ENCODE peak calls at places on chromosome 17, in seven cellular contexts. Y is mucosa of descending colon; C is CD8-positive, alpha-beta T cell; E is A549; L is SK-N-SH; K is neuronal stem cell; A is aorta. I is an unnamed sample.

GRCh38 chr17:61764846-61765245 is 98.5 kb downstream of the BRIP1 start:
- DNase-seq in Y (no peak), C (no peak), E (no peak), L (no peak), K (no peak), A (no peak), I (no peak)

GRCh38 chr17:60354223-60354622 is 37.7 kb downstream of the USP32 start:
- DNase-seq in Y (no peak), C (no peak), E (peak; percentile 27), L (no peak), K (no peak), A (no peak), I (no peak)

GRCh38 chr17:57889892-57890856 is 40.3 kb upstream of the MRPS23 start:
- DNase-seq in Y (no peak), C (no peak), E (peak; percentile 72), L (peak; percentile 66), K (no peak), A (peak; percentile 96), I (peak; percentile 91)

GRCh38 chr17:9124554-9124935 is 103.2 kb downstream of the NTN1 start:
- DNase-seq in Y (no peak), C (no peak), E (no peak), L (no peak), K (no peak), A (no peak), I (no peak)

GRCh38 chr17:65604070-65604469 is 42.6 kb upstream of the AXIN2 start:
- DNase-seq in Y (no peak), C (no peak), E (no peak), L (no peak), K (no peak), A (peak; percentile 20), I (no peak)

GRCh38 chr17:71432378-71433315 is 688.2 kb upstream of the SOX9 start:
- DNase-seq in Y (no peak), C (no peak), E (no peak), L (no peak), K (no peak), A (no peak), I (no peak)

GRCh38 chr17:65698381-65699061 is 137.1 kb upstream of the AXIN2 start:
- DNase-seq in Y (no peak), C (no peak), E (peak; percentile 48), L (no peak), K (peak; percentile 12), A (no peak), I (no peak)

GRCh38 chr17:32496348-32497078 is 9.7 kb downstream of the CDK5R1 start:
- DNase-seq in Y (no peak), C (no peak), E (no peak), L (no peak), K (no peak), A (peak; percentile 86), I (no peak)

GRCh38 chr17:41705271-41705991 is 6.7 kb upstream of the GAST start:
- DNase-seq in Y (no peak), C (no peak), E (no peak), L (no peak), K (peak; percentile 48), A (no peak), I (no peak)

GRCh38 chr17:8441690-8442089 is 6.0 kb downstream of the NDEL1 start:
- DNase-seq in Y (no peak), C (no peak), E (no peak), L (no peak), K (no peak), A (no peak), I (no peak)

GRCh38 chr17:35786941-35787432 is 8.5 kb downstream of the MMP28 start:
- DNase-seq in Y (no peak), C (no peak), E (peak; percentile 37), L (peak; percentile 86), K (no peak), A (no peak), I (no peak)

GRCh38 chr17:41416478-41416877 is 7.9 kb downstream of the KRT37 start:
- DNase-seq in Y (no peak), C (no peak), E (no peak), L (no peak), K (no peak), A (no peak), I (no peak)

GRCh38 chr17:74340470-74341023 is 14.5 kb downstream of the KIF19 start:
- DNase-seq in Y (no peak), C (no peak), E (no peak), L (peak; percentile 41), K (no peak), A (no peak), I (no peak)

GRCh38 chr17:1506649-1507254 is 9.7 kb downstream of the INPP5K start:
- DNase-seq in Y (no peak), C (no peak), E (no peak), L (no peak), K (no peak), A (no peak), I (peak; percentile 59)

GRCh38 chr17:47728214-47728877 is 4.7 kb upstream of the TBX21 start:
- DNase-seq in Y (no peak), C (no peak), E (no peak), L (no peak), K (no peak), A (peak; percentile 45), I (no peak)

GRCh38 chr17:1144139-1144538 is 35.6 kb downstream of the ABR start:
- DNase-seq in Y (no peak), C (no peak), E (no peak), L (no peak), K (no peak), A (no peak), I (no peak)

GRCh38 chr17:356671-357434 is 4.2 kb upstream of the RPH3AL start:
- DNase-seq in Y (no peak), C (no peak), E (no peak), L (no peak), K (no peak), A (no peak), I (no peak)

GRCh38 chr17:77497578-77497934 is 356.8 kb downstream of the SEC14L1 start:
- DNase-seq in Y (no peak), C (peak; percentile 10), E (no peak), L (peak; percentile 33), K (no peak), A (peak; percentile 57), I (no peak)

GRCh38 chr17:61904094-61904710 is 23.6 kb downstream of the INTS2 start:
- DNase-seq in Y (peak; percentile 14), C (peak; percentile 32), E (no peak), L (no peak), K (no peak), A (no peak), I (no peak)

GRCh38 chr17:80770881-80771611 is 220.6 kb upstream of the CHMP6 start:
- DNase-seq in Y (no peak), C (no peak), E (no peak), L (no peak), K (no peak), A (no peak), I (no peak)

GRCh38 chr17:13362341-13363122 is 239.2 kb downstream of the HS3ST3A1 start:
- DNase-seq in Y (no peak), C (no peak), E (no peak), L (no peak), K (no peak), A (no peak), I (no peak)

GRCh38 chr17:17840751-17841591 is 4.2 kb upstream of the SREBF1 start:
- DNase-seq in Y (peak; percentile 65), C (no peak), E (no peak), L (no peak), K (no peak), A (no peak), I (no peak)

GRCh38 chr17:80295146-80295545 is 34.5 kb downstream of the RNF213 start:
- DNase-seq in Y (no peak), C (no peak), E (no peak), L (no peak), K (no peak), A (no peak), I (no peak)

GRCh38 chr17:27240086-27240801 is 53.7 kb upstream of the WSB1 start:
- DNase-seq in Y (no peak), C (no peak), E (no peak), L (no peak), K (no peak), A (no peak), I (no peak)

GRCh38 chr17:22337467-22337866 is 645.1 kb downstream of the KCNJ18 start:
- DNase-seq in Y (no peak), C (no peak), E (no peak), L (no peak), K (no peak), A (no peak), I (no peak)

GRCh38 chr17:32927724-32928526 is at the start of gene TMEM98:
- DNase-seq in Y (peak; percentile 59), C (no peak), E (no peak), L (peak; percentile 89), K (peak; percentile 42), A (peak; percentile 79), I (peak; percentile 6)

GRCh38 chr17:75105269-75106080 is 4.3 kb upstream of the ARMC7 start:
- DNase-seq in Y (peak; percentile 80), C (peak; percentile 34), E (peak; percentile 84), L (peak; percentile 91), K (no peak), A (peak; percentile 86), I (no peak)

GRCh38 chr17:80856863-80857488 is 134.7 kb upstream of the CHMP6 start:
- DNase-seq in Y (no peak), C (no peak), E (no peak), L (no peak), K (no peak), A (peak; percentile 72), I (no peak)

GRCh38 chr17:40437095-40437732 is 6.0 kb upstream of the IGFBP4 start:
- DNase-seq in Y (no peak), C (no peak), E (no peak), L (no peak), K (no peak), A (peak; percentile 19), I (no peak)

GRCh38 chr17:73091410-73091769 is 1.1 kb downstream of the SLC39A11 start:
- DNase-seq in Y (no peak), C (no peak), E (no peak), L (no peak), K (no peak), A (no peak), I (no peak)
- H3K4me1 ChIP-seq in Y (peaks cover 13% of the 10 kb centered on the region), C (peaks cover 17% of the 10 kb centered on the region), E (peaks cover 10% of the 10 kb centered on the region), L (peaks cover 3% of the 10 kb centered on the region), K (peaks cover 8% of the 10 kb centered on the region), A (no peaks in the 10 kb centered on the region), I (peaks cover 12% of the 10 kb centered on the region)

GRCh38 chr17:45022288-45022648 is 29.2 kb downstream of the DCAKD start:
- DNase-seq in Y (no peak), C (no peak), E (no peak), L (no peak), K (no peak), A (no peak), I (no peak)
- H3K4me3 ChIP-seq in Y (no peak overlapping the region), C (no peak overlapping the region), E (no peak overlapping the region), L (peak overlapping the region; percentile 19), K (no peak overlapping the region), A (no peak overlapping the region), I (peak overlapping the region; percentile 56)

GRCh38 chr17:64449545-64449944 is 630 bp downstream of the MILR1 start:
- DNase-seq in Y (no peak), C (no peak), E (no peak), L (no peak), K (no peak), A (no peak), I (no peak)
- H3K4me1 ChIP-seq in Y (peaks cover 3% of the 10 kb centered on the region), C (no peaks in the 10 kb centered on the region), E (peaks cover 16% of the 10 kb centered on the region), L (no peaks in the 10 kb centered on the region), K (no peaks in the 10 kb centered on the region), A (no peaks in the 10 kb centered on the region), I (no peaks in the 10 kb centered on the region)

GRCh38 chr17:42928714-42929496 is 28.3 kb downstream of the G6PC1 start:
- DNase-seq in Y (peak; percentile 58), C (no peak), E (peak; percentile 93), L (peak; percentile 46), K (no peak), A (no peak), I (no peak)
- H3K4me3 ChIP-seq in Y (no peak overlapping the region), C (no peak overlapping the region), E (no peak overlapping the region), L (no peak overlapping the region), K (no peak overlapping the region), A (no peak overlapping the region), I (no peak overlapping the region)